ENCODE peak calls at places on chromosomes 4 and X, in six cellular contexts. B, R, W, X, I and Z are unnamed samples.

GRCh38 chr4:23972805-23973204 is 83.0 kb upstream of the PPARGC1A start:
- DNase-seq in W (no peak), R (no peak), B (no peak), I (no peak), X (no peak), Z (no peak)

GRCh38 chr4:32661229-32661628 is 1941.1 kb downstream of the PCDH7 start:
- DNase-seq in I (no peak), R (no peak), B (no peak), W (no peak), X (no peak), Z (no peak)

GRCh38 chr4:112290341-112290740 is 4.6 kb upstream of the TIFA start:
- DNase-seq in I (no peak), W (no peak), X (no peak), B (no peak), R (no peak), Z (no peak)

GRCh38 chr4:184769285-184769825 is 35.5 kb upstream of the CENPU start:
- DNase-seq in I (no peak), W (no peak), B (no peak), R (no peak), X (no peak), Z (no peak)

GRCh38 chr4:42401171-42401570 is 3.9 kb downstream of the SHISA3 start:
- DNase-seq in X (no peak), W (no peak), R (no peak), B (no peak), I (no peak), Z (no peak)

GRCh38 chrX:44227981-44228380 is 115.5 kb downstream of the EFHC2 start:
- DNase-seq in W (no peak), R (no peak), I (no peak), B (no peak), X (no peak), Z (no peak)

GRCh38 chr4:6731780-6732179 is 15.8 kb downstream of the BLOC1S4 start:
- DNase-seq in I (no peak), X (no peak), W (no peak), B (no peak), R (no peak), Z (no peak)

GRCh38 chrX:45743906-45744625 is 543.4 kb upstream of the DIPK2B start:
- DNase-seq in I (no peak), X (no peak), R (no peak), W (no peak), B (no peak), Z (no peak)

GRCh38 chr4:28350485-28350884 is 1489.8 kb downstream of the STIM2 start:
- DNase-seq in X (no peak), B (no peak), W (no peak), I (no peak), R (no peak), Z (no peak)

GRCh38 chrX:50903387-50904027 is 7.0 kb upstream of the BMP15 start:
- DNase-seq in W (peak; percentile 47), B (no peak), I (no peak), R (peak; percentile 18), X (no peak), Z (no peak)

GRCh38 chr4:84647307-84647884 is 64.5 kb downstream of the CDS1 start:
- DNase-seq in B (no peak), X (no peak), R (no peak), I (no peak), W (no peak), Z (no peak)